ENCODE peak calls at places on chromosomes 3 and 15, in ten cellular contexts. One of them, this sample, is unnamed.

GRCh38 chr3:45688882-45689786 is at the start of gene SACM1L:
- DNase-seq in A549: peak; percentile 97
- DNase-seq in spleen: peak; percentile 100
- DNase-seq in heart right ventricle: peak; percentile 99
- DNase-seq in cardiac muscle cell: peak; percentile 99
- DNase-seq in ovary: peak; percentile 96
- DNase-seq in H9: peak; percentile 98
- DNase-seq in left ventricle myocardium inferior: peak; percentile 98
- DNase-seq in tibial nerve: peak; percentile 95
- DNase-seq in OCI-LY7: peak; percentile 99
- DNase-seq in this sample: peak; percentile 98

GRCh38 chr15:79447060-79447459 is 14.9 kb downstream of the MINAR1 start:
- DNase-seq in A549: no peak
- DNase-seq in spleen: no peak
- DNase-seq in heart right ventricle: no peak
- DNase-seq in cardiac muscle cell: no peak
- DNase-seq in ovary: no peak
- DNase-seq in H9: no peak
- DNase-seq in left ventricle myocardium inferior: no peak
- DNase-seq in tibial nerve: no peak
- DNase-seq in OCI-LY7: no peak
- DNase-seq in this sample: no peak

GRCh38 chr3:129597792-129598381 is 8.6 kb downstream of the PLXND1 start:
- DNase-seq in A549: no peak
- DNase-seq in spleen: no peak
- DNase-seq in heart right ventricle: no peak
- DNase-seq in cardiac muscle cell: peak; percentile 50
- DNase-seq in ovary: no peak
- DNase-seq in H9: peak; percentile 66
- DNase-seq in left ventricle myocardium inferior: no peak
- DNase-seq in tibial nerve: no peak
- DNase-seq in OCI-LY7: no peak
- DNase-seq in this sample: no peak

GRCh38 chr3:105385868-105386508 is 19.3 kb downstream of the ALCAM start:
- DNase-seq in A549: no peak
- DNase-seq in spleen: no peak
- DNase-seq in heart right ventricle: no peak
- DNase-seq in cardiac muscle cell: no peak
- DNase-seq in ovary: no peak
- DNase-seq in H9: no peak
- DNase-seq in left ventricle myocardium inferior: no peak
- DNase-seq in tibial nerve: no peak
- DNase-seq in OCI-LY7: peak; percentile 47
- DNase-seq in this sample: no peak

GRCh38 chr3:14431556-14431927 is 29.1 kb downstream of the SLC6A6 start:
- DNase-seq in A549: no peak
- DNase-seq in spleen: peak; percentile 90
- DNase-seq in heart right ventricle: no peak
- DNase-seq in cardiac muscle cell: no peak
- DNase-seq in ovary: no peak
- DNase-seq in H9: no peak
- DNase-seq in left ventricle myocardium inferior: no peak
- DNase-seq in tibial nerve: no peak
- DNase-seq in OCI-LY7: peak; percentile 81
- DNase-seq in this sample: no peak

GRCh38 chr15:50353251-50353998 is 1.6 kb downstream of the GABPB1 start:
- DNase-seq in A549: peak; percentile 17
- DNase-seq in spleen: no peak
- DNase-seq in heart right ventricle: no peak
- DNase-seq in cardiac muscle cell: peak; percentile 87
- DNase-seq in ovary: no peak
- DNase-seq in H9: no peak
- DNase-seq in left ventricle myocardium inferior: no peak
- DNase-seq in tibial nerve: no peak
- DNase-seq in OCI-LY7: peak; percentile 40
- DNase-seq in this sample: no peak

GRCh38 chr3:133930341-133930933 is 34.8 kb upstream of the RAB6B start:
- DNase-seq in A549: peak; percentile 58
- DNase-seq in spleen: peak; percentile 17
- DNase-seq in heart right ventricle: no peak
- DNase-seq in cardiac muscle cell: peak; percentile 89
- DNase-seq in ovary: no peak
- DNase-seq in H9: no peak
- DNase-seq in left ventricle myocardium inferior: no peak
- DNase-seq in tibial nerve: no peak
- DNase-seq in OCI-LY7: peak; percentile 33
- DNase-seq in this sample: no peak

GRCh38 chr3:132161608-132162007 is 126.8 kb upstream of the CPNE4 start:
- DNase-seq in A549: no peak
- DNase-seq in spleen: no peak
- DNase-seq in heart right ventricle: no peak
- DNase-seq in cardiac muscle cell: peak; percentile 19
- DNase-seq in ovary: no peak
- DNase-seq in H9: peak; percentile 65
- DNase-seq in left ventricle myocardium inferior: no peak
- DNase-seq in tibial nerve: no peak
- DNase-seq in OCI-LY7: no peak
- DNase-seq in this sample: no peak

GRCh38 chr3:161305095-161305991 is 66.0 kb downstream of the SPTSSB start:
- DNase-seq in A549: peak; percentile 17
- DNase-seq in spleen: no peak
- DNase-seq in heart right ventricle: no peak
- DNase-seq in cardiac muscle cell: peak; percentile 47
- DNase-seq in ovary: no peak
- DNase-seq in H9: no peak
- DNase-seq in left ventricle myocardium inferior: no peak
- DNase-seq in tibial nerve: no peak
- DNase-seq in OCI-LY7: peak; percentile 25
- DNase-seq in this sample: no peak

GRCh38 chr15:73051402-73051810 is 857 bp upstream of the NEO1 start:
- DNase-seq in A549: no peak
- DNase-seq in spleen: no peak
- DNase-seq in heart right ventricle: no peak
- DNase-seq in cardiac muscle cell: no peak
- DNase-seq in ovary: peak; percentile 51
- DNase-seq in H9: no peak
- DNase-seq in left ventricle myocardium inferior: peak; percentile 62
- DNase-seq in tibial nerve: peak; percentile 14
- DNase-seq in OCI-LY7: no peak
- DNase-seq in this sample: peak; percentile 76

GRCh38 chr3:194577985-194578905 is 55.0 kb downstream of the TMEM44 start:
- DNase-seq in A549: peak; percentile 83
- DNase-seq in spleen: no peak
- DNase-seq in heart right ventricle: no peak
- DNase-seq in cardiac muscle cell: peak; percentile 81
- DNase-seq in ovary: no peak
- DNase-seq in H9: no peak
- DNase-seq in left ventricle myocardium inferior: no peak
- DNase-seq in tibial nerve: no peak
- DNase-seq in OCI-LY7: no peak
- DNase-seq in this sample: no peak

GRCh38 chr15:41578736-41579383 is 19.8 kb downstream of the TYRO3 start:
- DNase-seq in A549: no peak
- DNase-seq in spleen: no peak
- DNase-seq in heart right ventricle: no peak
- DNase-seq in cardiac muscle cell: no peak
- DNase-seq in ovary: no peak
- DNase-seq in H9: no peak
- DNase-seq in left ventricle myocardium inferior: no peak
- DNase-seq in tibial nerve: no peak
- DNase-seq in OCI-LY7: no peak
- DNase-seq in this sample: no peak

GRCh38 chr15:41584636-41585139 is 25.7 kb downstream of the TYRO3 start:
- DNase-seq in A549: no peak
- DNase-seq in spleen: no peak
- DNase-seq in heart right ventricle: no peak
- DNase-seq in cardiac muscle cell: peak; percentile 25
- DNase-seq in ovary: no peak
- DNase-seq in H9: no peak
- DNase-seq in left ventricle myocardium inferior: no peak
- DNase-seq in tibial nerve: no peak
- DNase-seq in OCI-LY7: no peak
- DNase-seq in this sample: no peak

GRCh38 chr15:41577863-41578735 is 19.1 kb downstream of the TYRO3 start:
- DNase-seq in A549: no peak
- DNase-seq in spleen: peak; percentile 72
- DNase-seq in heart right ventricle: no peak
- DNase-seq in cardiac muscle cell: no peak
- DNase-seq in ovary: no peak
- DNase-seq in H9: no peak
- DNase-seq in left ventricle myocardium inferior: no peak
- DNase-seq in tibial nerve: no peak
- DNase-seq in OCI-LY7: no peak
- DNase-seq in this sample: no peak

GRCh38 chr15:41583795-41584194 is 24.8 kb downstream of the TYRO3 start:
- DNase-seq in A549: no peak
- DNase-seq in spleen: no peak
- DNase-seq in heart right ventricle: no peak
- DNase-seq in cardiac muscle cell: no peak
- DNase-seq in ovary: no peak
- DNase-seq in H9: no peak
- DNase-seq in left ventricle myocardium inferior: no peak
- DNase-seq in tibial nerve: no peak
- DNase-seq in OCI-LY7: no peak
- DNase-seq in this sample: no peak

GRCh38 chr15:41581110-41581509 is 22.1 kb downstream of the TYRO3 start:
- DNase-seq in A549: peak; percentile 31
- DNase-seq in spleen: no peak
- DNase-seq in heart right ventricle: no peak
- DNase-seq in cardiac muscle cell: peak; percentile 23
- DNase-seq in ovary: no peak
- DNase-seq in H9: peak; percentile 81
- DNase-seq in left ventricle myocardium inferior: no peak
- DNase-seq in tibial nerve: no peak
- DNase-seq in OCI-LY7: peak; percentile 54
- DNase-seq in this sample: no peak
- TF ChIP-seq CTCF in A549: no peak
- TF ChIP-seq CTCF in spleen: no peak
- TF ChIP-seq CTCF in heart right ventricle: no peak
- TF ChIP-seq CTCF in cardiac muscle cell: peak; percentile 20
- TF ChIP-seq CTCF in ovary: no peak
- TF ChIP-seq CTCF in H9: peak; percentile 68
- TF ChIP-seq CTCF in left ventricle myocardium inferior: no peak
- TF ChIP-seq CTCF in tibial nerve: no peak
- TF ChIP-seq CTCF in OCI-LY7: peak; percentile 69
- TF ChIP-seq CTCF in this sample: no peak

GRCh38 chr3:99907959-99908544 is 90.4 kb downstream of the CMSS1 start:
- DNase-seq in A549: no peak
- DNase-seq in spleen: no peak
- DNase-seq in heart right ventricle: no peak
- DNase-seq in cardiac muscle cell: no peak
- DNase-seq in ovary: no peak
- DNase-seq in H9: no peak
- DNase-seq in left ventricle myocardium inferior: no peak
- DNase-seq in tibial nerve: no peak
- DNase-seq in OCI-LY7: no peak
- DNase-seq in this sample: no peak
- H3K4me1 ChIP-seq in A549: peaks cover 37% of the 10 kb centered on the region
- H3K4me1 ChIP-seq in spleen: no peaks in the 10 kb centered on the region
- H3K4me1 ChIP-seq in heart right ventricle: no peaks in the 10 kb centered on the region
- H3K4me1 ChIP-seq in cardiac muscle cell: peaks cover 5% of the 10 kb centered on the region
- H3K4me1 ChIP-seq in ovary: no peaks in the 10 kb centered on the region
- H3K4me1 ChIP-seq in H9: peaks cover 3% of the 10 kb centered on the region
- H3K4me1 ChIP-seq in left ventricle myocardium inferior: peaks cover 9% of the 10 kb centered on the region
- H3K4me1 ChIP-seq in tibial nerve: peaks cover 8% of the 10 kb centered on the region
- H3K4me1 ChIP-seq in OCI-LY7: no peaks in the 10 kb centered on the region
- H3K4me1 ChIP-seq in this sample: peaks cover 7% of the 10 kb centered on the region

GRCh38 chr15:75369897-75370581 is 1.6 kb upstream of the MAN2C1 start:
- DNase-seq in A549: no peak
- DNase-seq in spleen: no peak
- DNase-seq in heart right ventricle: no peak
- DNase-seq in cardiac muscle cell: no peak
- DNase-seq in ovary: no peak
- DNase-seq in H9: no peak
- DNase-seq in left ventricle myocardium inferior: no peak
- DNase-seq in tibial nerve: no peak
- DNase-seq in OCI-LY7: no peak
- DNase-seq in this sample: no peak

GRCh38 chr15:75367406-75367912 is 948 bp downstream of the MAN2C1 start:
- DNase-seq in A549: no peak
- DNase-seq in spleen: no peak
- DNase-seq in heart right ventricle: no peak
- DNase-seq in cardiac muscle cell: no peak
- DNase-seq in ovary: no peak
- DNase-seq in H9: no peak
- DNase-seq in left ventricle myocardium inferior: no peak
- DNase-seq in tibial nerve: no peak
- DNase-seq in OCI-LY7: no peak
- DNase-seq in this sample: peak; percentile 37

GRCh38 chr15:75367913-75368688 is at the start of gene MAN2C1:
- DNase-seq in A549: peak; percentile 99
- DNase-seq in spleen: peak; percentile 99
- DNase-seq in heart right ventricle: peak; percentile 94
- DNase-seq in cardiac muscle cell: peak; percentile 95
- DNase-seq in ovary: peak; percentile 94
- DNase-seq in H9: peak; percentile 98
- DNase-seq in left ventricle myocardium inferior: peak; percentile 95
- DNase-seq in tibial nerve: peak; percentile 90
- DNase-seq in OCI-LY7: peak; percentile 99
- DNase-seq in this sample: peak; percentile 97

GRCh38 chr15:75366163-75366562 is 2.2 kb downstream of the MAN2C1 start:
- DNase-seq in A549: no peak
- DNase-seq in spleen: no peak
- DNase-seq in heart right ventricle: no peak
- DNase-seq in cardiac muscle cell: no peak
- DNase-seq in ovary: no peak
- DNase-seq in H9: no peak
- DNase-seq in left ventricle myocardium inferior: no peak
- DNase-seq in tibial nerve: no peak
- DNase-seq in OCI-LY7: no peak
- DNase-seq in this sample: no peak

DNA sequence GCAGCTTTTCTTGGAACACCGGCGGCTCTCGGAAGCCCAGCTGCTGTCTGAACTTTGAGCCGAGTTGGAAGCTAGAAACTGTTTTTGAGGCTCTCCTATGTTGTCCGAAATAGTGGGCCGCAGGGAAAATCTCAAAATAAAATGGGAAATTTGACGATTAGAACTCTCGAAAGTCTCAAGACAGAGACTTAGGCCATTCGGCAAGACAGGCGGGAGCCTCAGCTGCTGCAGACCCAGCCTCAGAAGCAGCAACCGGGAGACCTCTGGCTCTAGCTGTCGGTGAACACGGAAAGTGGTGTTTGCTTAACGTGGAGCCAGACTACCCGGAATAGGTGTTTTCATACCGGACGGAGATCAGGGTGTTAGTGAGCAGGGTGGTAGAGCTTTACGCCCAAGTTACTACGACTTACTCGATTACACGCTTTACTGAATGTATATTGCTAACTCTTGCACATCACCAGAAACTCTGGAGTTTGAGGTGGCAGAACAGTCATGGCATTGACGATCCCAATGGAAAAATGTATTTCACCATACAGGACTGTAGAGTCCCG is 357 bp upstream of the MAN2C1 start:
- DNase-seq in A549: no peak
- DNase-seq in spleen: no peak
- DNase-seq in heart right ventricle: no peak
- DNase-seq in cardiac muscle cell: no peak
- DNase-seq in ovary: no peak
- DNase-seq in H9: no peak
- DNase-seq in left ventricle myocardium inferior: no peak
- DNase-seq in tibial nerve: no peak
- DNase-seq in OCI-LY7: no peak
- DNase-seq in this sample: no peak
- TF ChIP-seq CTCF in A549: no peak
- TF ChIP-seq CTCF in spleen: no peak
- TF ChIP-seq CTCF in heart right ventricle: no peak
- TF ChIP-seq CTCF in cardiac muscle cell: no peak
- TF ChIP-seq CTCF in ovary: no peak
- TF ChIP-seq CTCF in H9: no peak
- TF ChIP-seq CTCF in left ventricle myocardium inferior: no peak
- TF ChIP-seq CTCF in tibial nerve: no peak
- TF ChIP-seq CTCF in OCI-LY7: no peak
- TF ChIP-seq CTCF in this sample: no peak

GRCh38 chr3:17802993-17803392 is 60.6 kb upstream of the TBC1D5 start:
- DNase-seq in A549: no peak
- DNase-seq in spleen: no peak
- DNase-seq in heart right ventricle: no peak
- DNase-seq in cardiac muscle cell: no peak
- DNase-seq in ovary: no peak
- DNase-seq in H9: no peak
- DNase-seq in left ventricle myocardium inferior: no peak
- DNase-seq in tibial nerve: no peak
- DNase-seq in OCI-LY7: no peak
- DNase-seq in this sample: no peak
- H3K4me1 ChIP-seq in A549: no peaks in the 10 kb centered on the region
- H3K4me1 ChIP-seq in spleen: no peaks in the 10 kb centered on the region
- H3K4me1 ChIP-seq in heart right ventricle: no peaks in the 10 kb centered on the region
- H3K4me1 ChIP-seq in cardiac muscle cell: no peaks in the 10 kb centered on the region
- H3K4me1 ChIP-seq in ovary: no peaks in the 10 kb centered on the region
- H3K4me1 ChIP-seq in H9: no peaks in the 10 kb centered on the region
- H3K4me1 ChIP-seq in left ventricle myocardium inferior: no peaks in the 10 kb centered on the region
- H3K4me1 ChIP-seq in tibial nerve: no peaks in the 10 kb centered on the region
- H3K4me1 ChIP-seq in OCI-LY7: no peaks in the 10 kb centered on the region
- H3K4me1 ChIP-seq in this sample: no peaks in the 10 kb centered on the region